ENCODE peak calls at places on chromosomes 11 and 22, in six cellular contexts. One of them, this sample, is unnamed.

GRCh38 chr22:17869285-17870096 is 95.2 kb upstream of the BID start:
- DNase-seq in SK-N-SH: no peak
- DNase-seq in Panc1: no peak
- DNase-seq in HCT116: no peak
- DNase-seq in suprapubic skin: no peak
- DNase-seq in spleen: no peak
- DNase-seq in this sample: no peak

GRCh38 chr11:45654741-45655283 is 10.6 kb downstream of the CHST1 start:
- DNase-seq in suprapubic skin: peak; percentile 23
- DNase-seq in SK-N-SH: no peak
- DNase-seq in spleen: no peak
- DNase-seq in HCT116: no peak
- DNase-seq in Panc1: no peak
- DNase-seq in this sample: no peak

GRCh38 chr22:20267441-20268288 is 453 bp downstream of the RTN4R start:
- DNase-seq in suprapubic skin: no peak
- DNase-seq in Panc1: no peak
- DNase-seq in spleen: no peak
- DNase-seq in SK-N-SH: peak; percentile 53
- DNase-seq in HCT116: no peak
- DNase-seq in this sample: no peak

GRCh38 chr11:42329930-42330555 is 870.6 kb upstream of the LRRC4C start:
- DNase-seq in suprapubic skin: no peak
- DNase-seq in SK-N-SH: no peak
- DNase-seq in Panc1: no peak
- DNase-seq in spleen: no peak
- DNase-seq in HCT116: no peak
- DNase-seq in this sample: no peak

GRCh38 chr11:19962795-19963163 is 197.5 kb downstream of the DBX1 start:
- DNase-seq in Panc1: no peak
- DNase-seq in HCT116: no peak
- DNase-seq in spleen: no peak
- DNase-seq in SK-N-SH: no peak
- DNase-seq in suprapubic skin: no peak
- DNase-seq in this sample: no peak

GRCh38 chr11:10899542-10899830 is 41.6 kb upstream of the ZBED5 start:
- DNase-seq in SK-N-SH: peak; percentile 40
- DNase-seq in spleen: no peak
- DNase-seq in HCT116: no peak
- DNase-seq in Panc1: no peak
- DNase-seq in suprapubic skin: peak; percentile 84
- DNase-seq in this sample: peak; percentile 80

GRCh38 chr22:50191041-50191740 is 5.5 kb downstream of the TRABD start:
- DNase-seq in Panc1: no peak
- DNase-seq in spleen: peak; percentile 94
- DNase-seq in SK-N-SH: peak; percentile 78
- DNase-seq in suprapubic skin: no peak
- DNase-seq in HCT116: no peak
- DNase-seq in this sample: peak; percentile 74

GRCh38 chr11:119907122-119907933 is 178.3 kb upstream of the NECTIN1 start:
- DNase-seq in SK-N-SH: peak; percentile 71
- DNase-seq in Panc1: no peak
- DNase-seq in suprapubic skin: no peak
- DNase-seq in HCT116: no peak
- DNase-seq in spleen: peak; percentile 59
- DNase-seq in this sample: peak; percentile 40

GRCh38 chr11:60838132-60838531 is 3.8 kb upstream of the CCDC86 start:
- DNase-seq in HCT116: peak; percentile 10
- DNase-seq in suprapubic skin: no peak
- DNase-seq in spleen: no peak
- DNase-seq in SK-N-SH: no peak
- DNase-seq in Panc1: no peak
- DNase-seq in this sample: no peak

GRCh38 chr11:75347781-75348613 is 3.5 kb downstream of the ARRB1 start:
- DNase-seq in spleen: no peak
- DNase-seq in suprapubic skin: no peak
- DNase-seq in HCT116: no peak
- DNase-seq in SK-N-SH: peak; percentile 31
- DNase-seq in Panc1: no peak
- DNase-seq in this sample: no peak

GRCh38 chr22:46965552-46966494 is 203.4 kb downstream of the TBC1D22A start:
- DNase-seq in suprapubic skin: peak; percentile 67
- DNase-seq in Panc1: no peak
- DNase-seq in HCT116: no peak
- DNase-seq in spleen: no peak
- DNase-seq in SK-N-SH: no peak
- DNase-seq in this sample: no peak

GRCh38 chr11:124075841-124076571 is 34.9 kb upstream of the OR10G7 start:
- DNase-seq in HCT116: no peak
- DNase-seq in SK-N-SH: peak; percentile 75
- DNase-seq in spleen: peak; percentile 77
- DNase-seq in suprapubic skin: no peak
- DNase-seq in Panc1: no peak
- DNase-seq in this sample: peak; percentile 86

GRCh38 chr22:47928626-47929025 is 1166.2 kb downstream of the TBC1D22A start:
- DNase-seq in SK-N-SH: no peak
- DNase-seq in suprapubic skin: no peak
- DNase-seq in Panc1: no peak
- DNase-seq in HCT116: no peak
- DNase-seq in spleen: no peak
- DNase-seq in this sample: no peak

GRCh38 chr11:48093323-48093722 is 113.0 kb downstream of the PTPRJ start:
- DNase-seq in spleen: no peak
- DNase-seq in HCT116: no peak
- DNase-seq in suprapubic skin: no peak
- DNase-seq in Panc1: no peak
- DNase-seq in SK-N-SH: no peak
- DNase-seq in this sample: no peak
- TF ChIP-seq CTCF in spleen: no peak
- TF ChIP-seq CTCF in HCT116: no peak
- TF ChIP-seq CTCF in suprapubic skin: no peak
- TF ChIP-seq CTCF in Panc1: no peak
- TF ChIP-seq CTCF in SK-N-SH: no peak
- TF ChIP-seq CTCF in this sample: no peak

GRCh38 chr11:71527576-71528210 is 626 bp downstream of the KRTAP5-7 start:
- DNase-seq in Panc1: no peak
- DNase-seq in SK-N-SH: no peak
- DNase-seq in HCT116: no peak
- DNase-seq in spleen: no peak
- DNase-seq in suprapubic skin: no peak
- DNase-seq in this sample: no peak
- H3K4me3 ChIP-seq in Panc1: no peak overlapping the region
- H3K4me3 ChIP-seq in SK-N-SH: no peak overlapping the region
- H3K4me3 ChIP-seq in HCT116: no peak overlapping the region
- H3K4me3 ChIP-seq in spleen: no peak overlapping the region
- H3K4me3 ChIP-seq in suprapubic skin: no peak overlapping the region
- H3K4me3 ChIP-seq in this sample: no peak overlapping the region

GRCh38 chr11:69297926-69298777 is 4.2 kb downstream of the MYEOV start:
- DNase-seq in HCT116: peak; percentile 78
- DNase-seq in SK-N-SH: no peak
- DNase-seq in Panc1: no peak
- DNase-seq in spleen: peak; percentile 93
- DNase-seq in suprapubic skin: peak; percentile 86
- DNase-seq in this sample: peak; percentile 95
- TF ChIP-seq POLR2AphosphoS5 in HCT116: peak; percentile 72
- TF ChIP-seq POLR2AphosphoS5 in SK-N-SH: peak; percentile 38
- TF ChIP-seq POLR2AphosphoS5 in Panc1: peak; percentile 48
- TF ChIP-seq POLR2AphosphoS5 in spleen: peak; percentile 83
- TF ChIP-seq POLR2AphosphoS5 in suprapubic skin: no peak
- TF ChIP-seq POLR2AphosphoS5 in this sample: peak; percentile 77

GRCh38 chr11:36622431-36623136 is 24.5 kb upstream of the RAG2 start:
- DNase-seq in suprapubic skin: no peak
- DNase-seq in SK-N-SH: peak; percentile 32
- DNase-seq in HCT116: peak; percentile 12
- DNase-seq in Panc1: peak; percentile 7
- DNase-seq in spleen: no peak
- DNase-seq in this sample: no peak
- TF ChIP-seq CTCF in suprapubic skin: no peak
- TF ChIP-seq CTCF in SK-N-SH: peak; percentile 83
- TF ChIP-seq CTCF in HCT116: peak; percentile 61
- TF ChIP-seq CTCF in Panc1: peak; percentile 70
- TF ChIP-seq CTCF in spleen: no peak
- TF ChIP-seq CTCF in this sample: no peak

DNA sequence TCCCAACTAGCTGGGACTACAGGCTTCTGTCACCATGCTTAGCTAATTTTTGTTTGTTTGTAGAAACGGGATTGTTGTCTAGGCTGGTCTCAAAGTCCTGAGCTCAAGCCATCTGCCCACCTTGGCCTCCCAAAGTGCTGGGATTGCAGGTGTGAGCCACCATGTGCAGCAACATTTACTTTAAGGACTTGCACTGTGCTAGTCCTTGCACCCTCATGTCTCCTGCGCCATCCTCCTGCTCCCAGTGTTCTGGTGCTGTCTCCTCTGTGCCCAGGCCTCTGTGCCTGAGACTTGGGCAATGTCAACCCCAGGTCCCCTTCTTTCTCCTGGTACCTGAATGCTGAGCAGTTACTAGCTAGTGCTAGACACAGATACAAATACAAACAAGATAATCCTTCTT is 26.7 kb downstream of the WEE1 start:
- DNase-seq in suprapubic skin: peak; percentile 34
- DNase-seq in Panc1: no peak
- DNase-seq in HCT116: no peak
- DNase-seq in spleen: no peak
- DNase-seq in SK-N-SH: no peak
- DNase-seq in this sample: no peak
- H3K4me3 ChIP-seq in suprapubic skin: no peak overlapping the region
- H3K4me3 ChIP-seq in Panc1: no peak overlapping the region
- H3K4me3 ChIP-seq in HCT116: no peak overlapping the region
- H3K4me3 ChIP-seq in spleen: no peak overlapping the region
- H3K4me3 ChIP-seq in SK-N-SH: no peak overlapping the region
- H3K4me3 ChIP-seq in this sample: no peak overlapping the region

GRCh38 chr11:129722529-129722928 is 93.1 kb upstream of the TMEM45B start:
- DNase-seq in HCT116: no peak
- DNase-seq in SK-N-SH: no peak
- DNase-seq in spleen: no peak
- DNase-seq in suprapubic skin: peak; percentile 4
- DNase-seq in Panc1: no peak
- DNase-seq in this sample: no peak
- TF ChIP-seq POLR2AphosphoS5 in HCT116: no peak
- TF ChIP-seq POLR2AphosphoS5 in SK-N-SH: no peak
- TF ChIP-seq POLR2AphosphoS5 in spleen: no peak
- TF ChIP-seq POLR2AphosphoS5 in suprapubic skin: no peak
- TF ChIP-seq POLR2AphosphoS5 in Panc1: no peak
- TF ChIP-seq POLR2AphosphoS5 in this sample: no peak

GRCh38 chr11:12800032-12800671 is 125.9 kb downstream of the TEAD1 start:
- DNase-seq in spleen: no peak
- DNase-seq in HCT116: peak; percentile 74
- DNase-seq in suprapubic skin: no peak
- DNase-seq in Panc1: no peak
- DNase-seq in SK-N-SH: peak; percentile 46
- DNase-seq in this sample: no peak
- TF ChIP-seq CTCF in spleen: no peak
- TF ChIP-seq CTCF in HCT116: no peak
- TF ChIP-seq CTCF in suprapubic skin: no peak
- TF ChIP-seq CTCF in Panc1: no peak
- TF ChIP-seq CTCF in SK-N-SH: no peak
- TF ChIP-seq CTCF in this sample: no peak

GRCh38 chr11:9089636-9090035 is 1.8 kb downstream of the SCUBE2 start:
- DNase-seq in SK-N-SH: peak; percentile 59
- DNase-seq in suprapubic skin: no peak
- DNase-seq in spleen: no peak
- DNase-seq in HCT116: no peak
- DNase-seq in Panc1: no peak
- DNase-seq in this sample: no peak

GRCh38 chr11:9090488-9091043 is 833 bp downstream of the SCUBE2 start:
- DNase-seq in suprapubic skin: no peak
- DNase-seq in Panc1: no peak
- DNase-seq in SK-N-SH: peak; percentile 52
- DNase-seq in spleen: no peak
- DNase-seq in HCT116: no peak
- DNase-seq in this sample: peak; percentile 34

GRCh38 chr11:9092846-9093778 is 1.7 kb upstream of the SCUBE2 start:
- DNase-seq in SK-N-SH: peak; percentile 58
- DNase-seq in spleen: no peak
- DNase-seq in Panc1: no peak
- DNase-seq in HCT116: no peak
- DNase-seq in suprapubic skin: no peak
- DNase-seq in this sample: no peak

GRCh38 chr11:9092085-9092484 is 686 bp upstream of the SCUBE2 start:
- DNase-seq in HCT116: no peak
- DNase-seq in spleen: peak; percentile 47
- DNase-seq in suprapubic skin: no peak
- DNase-seq in SK-N-SH: no peak
- DNase-seq in Panc1: no peak
- DNase-seq in this sample: no peak

DNA sequence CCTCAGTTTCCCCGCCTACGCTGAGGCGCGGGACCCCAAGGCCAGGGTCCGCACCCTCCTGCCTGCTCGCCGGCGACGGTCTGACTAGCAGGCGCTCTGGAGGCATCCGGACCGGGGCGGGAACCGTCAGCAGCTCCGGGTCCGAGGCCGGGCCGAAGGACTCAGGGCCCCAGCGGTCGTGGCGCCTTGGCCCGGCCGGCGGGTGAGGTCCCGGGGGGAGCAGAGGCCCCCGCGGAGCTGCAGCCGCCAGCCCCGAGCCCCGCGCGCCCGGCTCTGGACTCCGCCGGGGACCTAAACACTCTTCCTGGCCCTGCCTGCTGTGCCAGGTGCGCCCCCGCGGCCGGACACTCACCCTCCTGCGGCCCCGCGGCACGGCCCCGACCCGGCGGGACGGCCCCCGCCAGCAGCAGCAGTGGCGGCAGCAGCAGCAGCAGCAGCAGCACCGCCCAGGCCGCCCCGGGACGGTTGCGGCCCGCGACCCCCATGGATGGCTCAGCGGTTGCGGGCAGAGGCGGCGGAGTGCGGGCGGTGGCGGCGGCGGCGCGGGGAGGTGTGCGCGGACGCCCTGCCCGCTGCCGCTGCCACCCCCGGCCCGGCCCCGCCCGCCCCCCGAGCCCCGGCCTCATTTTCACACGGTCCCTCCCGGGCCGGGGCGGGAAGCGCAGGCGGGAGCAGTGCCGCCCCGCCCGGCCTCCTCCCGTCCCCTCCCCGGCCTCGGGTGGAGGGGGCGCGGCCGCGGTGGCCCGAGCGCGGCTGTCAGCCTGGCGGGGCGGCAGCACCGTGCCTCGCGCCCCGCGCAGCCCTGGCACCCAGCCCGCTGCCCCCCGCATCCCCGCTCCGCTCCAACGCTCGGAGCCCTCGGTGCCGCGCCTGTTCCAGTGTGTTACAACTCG is at the start of gene SCUBE2:
- DNase-seq in SK-N-SH: peak; percentile 86
- DNase-seq in suprapubic skin: no peak
- DNase-seq in HCT116: no peak
- DNase-seq in Panc1: no peak
- DNase-seq in spleen: peak; percentile 71
- DNase-seq in this sample: peak; percentile 88
- H3K4me3 ChIP-seq in SK-N-SH: peak within 1 kb of the TSS; percentile 59
- H3K4me3 ChIP-seq in suprapubic skin: peak within 1 kb of the TSS; percentile 55
- H3K4me3 ChIP-seq in HCT116: no peak within 1 kb of the TSS
- H3K4me3 ChIP-seq in Panc1: peak within 1 kb of the TSS; percentile 34
- H3K4me3 ChIP-seq in spleen: peak within 1 kb of the TSS; percentile 47
- H3K4me3 ChIP-seq in this sample: peak within 1 kb of the TSS; percentile 63

DNA sequence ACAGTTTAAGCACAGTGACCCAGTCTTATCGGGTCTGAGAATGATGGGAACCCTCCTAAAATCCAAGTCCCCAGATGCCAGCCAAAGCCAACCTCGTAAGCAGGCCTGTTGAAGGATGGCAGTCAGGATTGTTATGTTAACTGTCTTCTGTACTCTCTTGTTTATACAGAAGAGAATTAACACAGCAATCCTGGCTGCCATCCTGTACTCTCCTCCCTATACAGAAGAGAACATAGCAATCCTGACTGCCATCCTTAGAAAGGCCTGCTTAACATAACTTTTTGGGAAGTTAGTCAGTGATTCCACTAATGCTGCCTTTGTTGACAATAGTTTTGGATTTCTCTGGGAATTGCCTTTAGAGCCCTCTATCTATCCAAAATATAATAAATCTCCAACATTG is 116.4 kb downstream of the LARGE1 start:
- DNase-seq in spleen: no peak
- DNase-seq in HCT116: no peak
- DNase-seq in suprapubic skin: no peak
- DNase-seq in SK-N-SH: no peak
- DNase-seq in Panc1: no peak
- DNase-seq in this sample: no peak
- TF ChIP-seq POLR2AphosphoS5 in spleen: no peak
- TF ChIP-seq POLR2AphosphoS5 in HCT116: no peak
- TF ChIP-seq POLR2AphosphoS5 in suprapubic skin: no peak
- TF ChIP-seq POLR2AphosphoS5 in SK-N-SH: no peak
- TF ChIP-seq POLR2AphosphoS5 in Panc1: no peak
- TF ChIP-seq POLR2AphosphoS5 in this sample: no peak

This sample was measured in upper lobe of left lung.